ENCODE peak calls at places on chromosomes 1 and 21, in nine cellular contexts. T is fibroblast of lung; P is heart left ventricle; Y is lung; S is SJSA1; I is right atrium auricular region; B is tibial artery; L is CD8-positive, alpha-beta memory T cell; W is MM.1S. U is an unnamed sample.
A peak's percentile ranks its signal among the peaks of the same experiment; 100 is the strongest.

GRCh38 chr1:186904361-186904760 is 75.6 kb downstream of the PLA2G4A start:
- DNase-seq in S (no peak), T (no peak), I (no peak), B (no peak), W (no peak), Y (no peak), L (no peak), P (no peak), U (no peak)

GRCh38 chr1:93585059-93585966 is 96.3 kb downstream of the BCAR3 start:
- DNase-seq in P (peak; percentile 90), W (no peak), Y (peak; percentile 95), S (peak; percentile 40), L (no peak), T (peak; percentile 50), B (peak; percentile 83), I (peak; percentile 84), U (peak; percentile 99)

GRCh38 chr1:171801395-171801990 is 20.0 kb downstream of the METTL13 start:
- DNase-seq in Y (no peak), L (no peak), I (no peak), S (peak; percentile 49), W (peak; percentile 41), T (peak; percentile 33), P (no peak), B (no peak), U (peak; percentile 22)

GRCh38 chr1:229111703-229112319 is 159.1 kb upstream of the RAB4A start:
- DNase-seq in Y (no peak), S (peak; percentile 24), T (no peak), L (no peak), I (no peak), B (no peak), W (no peak), P (no peak), U (peak; percentile 51)

GRCh38 chr1:57112148-57112547 is 146.3 kb upstream of the C8B start:
- DNase-seq in I (no peak), B (no peak), W (no peak), L (no peak), S (no peak), T (peak; percentile 72), Y (no peak), P (no peak), U (no peak)

GRCh38 chr1:71834570-71835441 is 447.5 kb downstream of the NEGR1 start:
- DNase-seq in P (no peak), I (peak; percentile 58), S (no peak), L (no peak), T (no peak), Y (no peak), B (no peak), W (no peak), U (peak; percentile 65)

GRCh38 chr1:234890694-234891093 is 237.9 kb downstream of the TOMM20 start:
- DNase-seq in S (no peak), P (no peak), I (no peak), B (no peak), L (no peak), W (no peak), T (no peak), Y (no peak), U (no peak)

GRCh38 chr1:204377800-204378608 is 18.3 kb upstream of the PLEKHA6 start:
- DNase-seq in S (no peak), T (peak; percentile 21), Y (peak; percentile 46), I (no peak), P (no peak), L (peak; percentile 59), W (peak; percentile 22), B (no peak), U (peak; percentile 65)

GRCh38 chr1:99600782-99601181 is 45.1 kb upstream of the PALMD start:
- DNase-seq in S (peak; percentile 38), I (no peak), P (no peak), W (no peak), Y (no peak), T (peak; percentile 50), L (no peak), B (no peak), U (no peak)

GRCh38 chr1:88647749-88648415 is 36.2 kb upstream of the PKN2 start:
- DNase-seq in L (no peak), B (no peak), Y (no peak), T (no peak), P (no peak), W (no peak), I (no peak), S (no peak), U (no peak)

GRCh38 chr1:4160181-4160580 is 260.1 kb upstream of the C1orf174 start:
- DNase-seq in T (no peak), B (no peak), L (no peak), P (no peak), Y (no peak), I (no peak), W (no peak), S (no peak), U (no peak)

GRCh38 chr1:145872421-145872891 is 13.2 kb downstream of the ANKRD35 start:
- DNase-seq in S (no peak), P (peak; percentile 79), W (no peak), I (peak; percentile 84), Y (no peak), L (no peak), T (no peak), B (peak; percentile 86), U (peak; percentile 42)

GRCh38 chr1:228093050-228093906 is 9.8 kb downstream of the C1orf35 start:
- DNase-seq in I (no peak), L (peak; percentile 16), W (no peak), B (peak; percentile 45), Y (no peak), T (no peak), S (no peak), P (no peak), U (no peak)

GRCh38 chr21:45184869-45185268 is 102.8 kb downstream of the POFUT2 start:
- DNase-seq in S (no peak), Y (no peak), W (no peak), P (peak; percentile 55), B (no peak), L (no peak), T (no peak), I (no peak), U (no peak)

GRCh38 chr21:45183852-45184251 is 103.8 kb downstream of the POFUT2 start:
- DNase-seq in S (peak; percentile 7), B (no peak), P (no peak), W (no peak), L (no peak), I (no peak), Y (no peak), T (no peak), U (no peak)

GRCh38 chr21:45186709-45187108 is 101.0 kb downstream of the POFUT2 start:
- DNase-seq in T (no peak), W (no peak), L (no peak), I (no peak), S (no peak), Y (no peak), P (no peak), B (no peak), U (no peak)

GRCh38 chr21:45190013-45190412 is 97.7 kb downstream of the POFUT2 start:
- DNase-seq in I (no peak), S (no peak), W (no peak), B (no peak), Y (no peak), L (no peak), T (no peak), P (no peak), U (no peak)

GRCh38 chr21:45187646-45188045 is 100.0 kb downstream of the POFUT2 start:
- DNase-seq in L (no peak), W (no peak), P (no peak), T (no peak), I (no peak), S (no peak), Y (no peak), B (no peak), U (no peak)
- H3K9me3 ChIP-seq in L (peaks cover 21% of the 10 kb centered on the region), W (no peaks in the 10 kb centered on the region), P (peaks cover 50% of the 10 kb centered on the region), T (no peaks in the 10 kb centered on the region), I (no peaks in the 10 kb centered on the region), S (peaks cover 14% of the 10 kb centered on the region), Y (peaks cover 10% of the 10 kb centered on the region), B (peaks cover 32% of the 10 kb centered on the region), U (peaks cover 17% of the 10 kb centered on the region)

GRCh38 chr1:104720701-104721100 is 971.0 kb downstream of the AMY1C start:
- DNase-seq in B (no peak), S (no peak), W (no peak), P (no peak), T (no peak), I (no peak), Y (no peak), L (no peak), U (no peak)
- H3K9me3 ChIP-seq in B (no peaks in the 10 kb centered on the region), S (no peaks in the 10 kb centered on the region), W (no peaks in the 10 kb centered on the region), P (peaks cover 4% of the 10 kb centered on the region), T (no peaks in the 10 kb centered on the region), I (no peaks in the 10 kb centered on the region), Y (peaks cover 5% of the 10 kb centered on the region), L (no peaks in the 10 kb centered on the region), U (no peaks in the 10 kb centered on the region)

DNA sequence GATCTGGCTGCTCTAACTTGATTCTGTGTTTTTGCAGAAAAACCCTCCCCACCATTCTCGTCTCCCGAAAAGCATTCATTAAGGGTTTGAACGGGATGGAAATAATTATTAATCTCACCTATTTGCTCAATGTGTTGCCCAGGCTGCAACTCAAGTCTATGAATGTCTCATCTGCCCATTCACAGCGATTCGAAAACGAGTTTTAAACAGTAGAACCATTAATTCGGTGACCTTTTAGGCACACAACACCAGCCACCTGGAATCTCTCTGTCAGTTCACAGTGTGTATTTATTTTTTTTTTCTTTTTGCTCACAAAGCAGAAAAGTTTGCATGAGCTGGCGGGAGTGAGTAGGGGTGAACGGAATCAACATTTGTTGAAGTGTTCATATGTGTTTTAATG is 764.7 kb upstream of the TPTE start:
- DNase-seq in W (no peak), S (no peak), B (no peak), P (no peak), Y (no peak), T (no peak), I (no peak), L (no peak), U (no peak)
- H3K9me3 ChIP-seq in W (no peaks in the 10 kb centered on the region), S (peaks cover 10% of the 10 kb centered on the region), B (no peaks in the 10 kb centered on the region), P (peaks cover 18% of the 10 kb centered on the region), Y (peaks cover 4% of the 10 kb centered on the region), T (peaks cover 4% of the 10 kb centered on the region), I (no peaks in the 10 kb centered on the region), L (no peaks in the 10 kb centered on the region), U (no peaks in the 10 kb centered on the region)

GRCh38 chr1:5415621-5416020 is 576.6 kb downstream of the NPHP4 start:
- DNase-seq in P (no peak), Y (no peak), I (no peak), L (no peak), S (no peak), B (no peak), T (no peak), W (no peak), U (no peak)

GRCh38 chr1:5410652-5411051 is 581.6 kb downstream of the NPHP4 start:
- DNase-seq in P (no peak), B (no peak), S (no peak), W (no peak), I (no peak), L (no peak), T (no peak), Y (no peak), U (no peak)

GRCh38 chr1:5419501-5419900 is 572.7 kb downstream of the NPHP4 start:
- DNase-seq in L (no peak), I (no peak), B (no peak), P (no peak), T (no peak), S (no peak), Y (no peak), W (no peak), U (no peak)

GRCh38 chr1:5416518-5416917 is 575.7 kb downstream of the NPHP4 start:
- DNase-seq in P (no peak), W (no peak), B (no peak), I (no peak), S (no peak), T (no peak), Y (no peak), L (no peak), U (no peak)
- H3K9me3 ChIP-seq in P (no peaks in the 10 kb centered on the region), W (no peaks in the 10 kb centered on the region), B (no peaks in the 10 kb centered on the region), I (no peaks in the 10 kb centered on the region), S (peaks cover 2% of the 10 kb centered on the region), T (no peaks in the 10 kb centered on the region), Y (no peaks in the 10 kb centered on the region), L (no peaks in the 10 kb centered on the region), U (no peaks in the 10 kb centered on the region)

U was measured in body of pancreas.